ENCODE peak calls at places on chromosomes 2 and 18, in nine cellular contexts. One of them, this sample, is unnamed. For H3K4me1, the result is how much of the 10 kb centered on the place peaks cover.

GRCh38 chr2:235286624-235287368 is 207.0 kb upstream of the AGAP1 start:
- DNase-seq in left ventricle myocardium inferior: no peak
- DNase-seq in A549: no peak
- DNase-seq in mammary epithelial cell: no peak
- DNase-seq in thoracic aorta: no peak
- DNase-seq in esophagus squamous epithelium: no peak
- DNase-seq in astrocyte: no peak
- DNase-seq in kidney: no peak
- DNase-seq in PC-3: no peak
- DNase-seq in this sample: no peak

GRCh38 chr2:84865181-84865783 is 15.6 kb downstream of the TRABD2A start:
- DNase-seq in left ventricle myocardium inferior: no peak
- DNase-seq in astrocyte: no peak
- DNase-seq in esophagus squamous epithelium: no peak
- DNase-seq in A549: peak
- DNase-seq in PC-3: peak
- DNase-seq in kidney: no peak
- DNase-seq in mammary epithelial cell: peak
- DNase-seq in thoracic aorta: no peak
- DNase-seq in this sample: no peak

GRCh38 chr2:220356076-220356475 is 728.6 kb downstream of the SLC4A3 start:
- DNase-seq in astrocyte: peak
- DNase-seq in PC-3: peak
- DNase-seq in mammary epithelial cell: peak
- DNase-seq in left ventricle myocardium inferior: no peak
- DNase-seq in kidney: no peak
- DNase-seq in esophagus squamous epithelium: no peak
- DNase-seq in A549: no peak
- DNase-seq in thoracic aorta: no peak
- DNase-seq in this sample: no peak

GRCh38 chr18:47100214-47100831 is 50.0 kb downstream of the HDHD2 start:
- DNase-seq in A549: peak
- DNase-seq in astrocyte: peak
- DNase-seq in left ventricle myocardium inferior: peak
- DNase-seq in PC-3: peak
- DNase-seq in esophagus squamous epithelium: no peak
- DNase-seq in kidney: no peak
- DNase-seq in thoracic aorta: no peak
- DNase-seq in mammary epithelial cell: peak
- DNase-seq in this sample: no peak

GRCh38 chr2:23498941-23499340 is 114.0 kb downstream of the KLHL29 start:
- DNase-seq in PC-3: no peak
- DNase-seq in mammary epithelial cell: no peak
- DNase-seq in astrocyte: no peak
- DNase-seq in esophagus squamous epithelium: no peak
- DNase-seq in left ventricle myocardium inferior: no peak
- DNase-seq in thoracic aorta: no peak
- DNase-seq in A549: no peak
- DNase-seq in kidney: no peak
- DNase-seq in this sample: no peak

GRCh38 chr18:54161267-54161666 is 63.2 kb downstream of the MBD2 start:
- DNase-seq in esophagus squamous epithelium: no peak
- DNase-seq in mammary epithelial cell: no peak
- DNase-seq in A549: no peak
- DNase-seq in PC-3: peak
- DNase-seq in left ventricle myocardium inferior: no peak
- DNase-seq in kidney: no peak
- DNase-seq in astrocyte: peak
- DNase-seq in thoracic aorta: no peak
- DNase-seq in this sample: no peak

GRCh38 chr2:53021285-53021684 is 746.3 kb upstream of the CHAC2 start:
- DNase-seq in kidney: no peak
- DNase-seq in A549: no peak
- DNase-seq in astrocyte: peak
- DNase-seq in thoracic aorta: no peak
- DNase-seq in mammary epithelial cell: peak
- DNase-seq in PC-3: peak
- DNase-seq in left ventricle myocardium inferior: no peak
- DNase-seq in esophagus squamous epithelium: no peak
- DNase-seq in this sample: no peak

GRCh38 chr2:105977212-105977611 is 216.9 kb downstream of the UXS1 start:
- DNase-seq in astrocyte: peak
- DNase-seq in kidney: no peak
- DNase-seq in mammary epithelial cell: peak
- DNase-seq in PC-3: peak
- DNase-seq in left ventricle myocardium inferior: no peak
- DNase-seq in esophagus squamous epithelium: no peak
- DNase-seq in A549: peak
- DNase-seq in thoracic aorta: no peak
- DNase-seq in this sample: no peak

GRCh38 chr2:72924353-72925240 is 7.3 kb downstream of the EMX1 start:
- DNase-seq in mammary epithelial cell: no peak
- DNase-seq in astrocyte: no peak
- DNase-seq in left ventricle myocardium inferior: no peak
- DNase-seq in PC-3: no peak
- DNase-seq in kidney: no peak
- DNase-seq in A549: no peak
- DNase-seq in thoracic aorta: no peak
- DNase-seq in esophagus squamous epithelium: no peak
- DNase-seq in this sample: no peak

GRCh38 chr2:208069186-208069585 is 43.9 kb upstream of the PLEKHM3 start:
- DNase-seq in A549: no peak
- DNase-seq in PC-3: peak
- DNase-seq in kidney: no peak
- DNase-seq in left ventricle myocardium inferior: no peak
- DNase-seq in esophagus squamous epithelium: no peak
- DNase-seq in thoracic aorta: no peak
- DNase-seq in astrocyte: peak
- DNase-seq in mammary epithelial cell: no peak
- DNase-seq in this sample: no peak

GRCh38 chr2:54048117-54048785 is 67.2 kb upstream of the ACYP2 start:
- DNase-seq in mammary epithelial cell: peak
- DNase-seq in left ventricle myocardium inferior: no peak
- DNase-seq in PC-3: no peak
- DNase-seq in thoracic aorta: no peak
- DNase-seq in esophagus squamous epithelium: no peak
- DNase-seq in astrocyte: no peak
- DNase-seq in kidney: no peak
- DNase-seq in A549: no peak
- DNase-seq in this sample: no peak

GRCh38 chr18:79857082-79857661 is 59.4 kb downstream of the KCNG2 start:
- DNase-seq in thoracic aorta: no peak
- DNase-seq in mammary epithelial cell: peak
- DNase-seq in esophagus squamous epithelium: no peak
- DNase-seq in PC-3: no peak
- DNase-seq in astrocyte: peak
- DNase-seq in A549: peak
- DNase-seq in kidney: no peak
- DNase-seq in left ventricle myocardium inferior: no peak
- DNase-seq in this sample: no peak

GRCh38 chr18:60846396-60846795 is 473.8 kb upstream of the MC4R start:
- DNase-seq in esophagus squamous epithelium: no peak
- DNase-seq in astrocyte: no peak
- DNase-seq in left ventricle myocardium inferior: no peak
- DNase-seq in mammary epithelial cell: no peak
- DNase-seq in PC-3: no peak
- DNase-seq in kidney: no peak
- DNase-seq in thoracic aorta: no peak
- DNase-seq in A549: no peak
- DNase-seq in this sample: no peak

GRCh38 chr2:45458909-45459563 is 152.0 kb downstream of the SRBD1 start:
- DNase-seq in kidney: no peak
- DNase-seq in thoracic aorta: peak
- DNase-seq in PC-3: peak
- DNase-seq in esophagus squamous epithelium: no peak
- DNase-seq in left ventricle myocardium inferior: no peak
- DNase-seq in astrocyte: peak
- DNase-seq in mammary epithelial cell: peak
- DNase-seq in A549: peak
- DNase-seq in this sample: peak

GRCh38 chr2:179556425-179556824 is 291.8 kb upstream of the SESTD1 start:
- DNase-seq in astrocyte: no peak
- DNase-seq in left ventricle myocardium inferior: no peak
- DNase-seq in kidney: no peak
- DNase-seq in esophagus squamous epithelium: no peak
- DNase-seq in A549: no peak
- DNase-seq in mammary epithelial cell: no peak
- DNase-seq in PC-3: no peak
- DNase-seq in thoracic aorta: no peak
- DNase-seq in this sample: no peak

GRCh38 chr2:173075056-173075780 is 428 bp upstream of the MAP3K20 start:
- DNase-seq in left ventricle myocardium inferior: no peak
- DNase-seq in kidney: no peak
- DNase-seq in esophagus squamous epithelium: no peak
- DNase-seq in astrocyte: no peak
- DNase-seq in mammary epithelial cell: no peak
- DNase-seq in PC-3: peak
- DNase-seq in thoracic aorta: no peak
- DNase-seq in A549: no peak
- DNase-seq in this sample: no peak

GRCh38 chr18:36693931-36694661 is 134.7 kb downstream of the TPGS2 start:
- DNase-seq in esophagus squamous epithelium: no peak
- DNase-seq in thoracic aorta: no peak
- DNase-seq in PC-3: peak
- DNase-seq in left ventricle myocardium inferior: no peak
- DNase-seq in astrocyte: no peak
- DNase-seq in A549: no peak
- DNase-seq in kidney: no peak
- DNase-seq in mammary epithelial cell: no peak
- DNase-seq in this sample: no peak

GRCh38 chr2:174593574-174594203 is 3.9 kb downstream of the WIPF1 start:
- DNase-seq in PC-3: peak
- DNase-seq in left ventricle myocardium inferior: no peak
- DNase-seq in esophagus squamous epithelium: no peak
- DNase-seq in mammary epithelial cell: peak
- DNase-seq in kidney: no peak
- DNase-seq in astrocyte: peak
- DNase-seq in thoracic aorta: no peak
- DNase-seq in A549: no peak
- DNase-seq in this sample: no peak

GRCh38 chr2:172409042-172409441 is 18.3 kb upstream of the ITGA6 start:
- DNase-seq in kidney: no peak
- DNase-seq in esophagus squamous epithelium: no peak
- DNase-seq in left ventricle myocardium inferior: no peak
- DNase-seq in thoracic aorta: no peak
- DNase-seq in astrocyte: no peak
- DNase-seq in mammary epithelial cell: peak
- DNase-seq in PC-3: no peak
- DNase-seq in A549: no peak
- DNase-seq in this sample: no peak

GRCh38 chr2:14634223-14634884 is 1.8 kb downstream of the LRATD1 start:
- DNase-seq in thoracic aorta: peak
- DNase-seq in mammary epithelial cell: peak
- DNase-seq in kidney: peak
- DNase-seq in A549: peak
- DNase-seq in left ventricle myocardium inferior: peak
- DNase-seq in esophagus squamous epithelium: no peak
- DNase-seq in PC-3: peak
- DNase-seq in astrocyte: peak
- DNase-seq in this sample: no peak

GRCh38 chr2:50732796-50733195 is 299.1 kb downstream of the NRXN1 start:
- DNase-seq in left ventricle myocardium inferior: no peak
- DNase-seq in kidney: no peak
- DNase-seq in A549: no peak
- DNase-seq in thoracic aorta: no peak
- DNase-seq in mammary epithelial cell: no peak
- DNase-seq in PC-3: no peak
- DNase-seq in esophagus squamous epithelium: no peak
- DNase-seq in astrocyte: peak
- DNase-seq in this sample: no peak

GRCh38 chr2:177783835-177784448 is 288.6 kb downstream of the PDE11A start:
- DNase-seq in thoracic aorta: no peak
- DNase-seq in left ventricle myocardium inferior: no peak
- DNase-seq in mammary epithelial cell: peak
- DNase-seq in A549: no peak
- DNase-seq in kidney: no peak
- DNase-seq in PC-3: peak
- DNase-seq in astrocyte: peak
- DNase-seq in esophagus squamous epithelium: no peak
- DNase-seq in this sample: no peak

GRCh38 chr2:29742641-29743040 is 178.7 kb downstream of the ALK start:
- DNase-seq in thoracic aorta: no peak
- DNase-seq in astrocyte: no peak
- DNase-seq in left ventricle myocardium inferior: no peak
- DNase-seq in kidney: no peak
- DNase-seq in A549: no peak
- DNase-seq in esophagus squamous epithelium: no peak
- DNase-seq in mammary epithelial cell: no peak
- DNase-seq in PC-3: no peak
- DNase-seq in this sample: no peak
- H3K27ac ChIP-seq in thoracic aorta: no peak
- H3K27ac ChIP-seq in astrocyte: no peak
- H3K27ac ChIP-seq in left ventricle myocardium inferior: no peak
- H3K27ac ChIP-seq in kidney: no peak
- H3K27ac ChIP-seq in A549: no peak
- H3K27ac ChIP-seq in esophagus squamous epithelium: no peak
- H3K27ac ChIP-seq in mammary epithelial cell: no peak
- H3K27ac ChIP-seq in PC-3: no peak
- H3K27ac ChIP-seq in this sample: no peak

DNA sequence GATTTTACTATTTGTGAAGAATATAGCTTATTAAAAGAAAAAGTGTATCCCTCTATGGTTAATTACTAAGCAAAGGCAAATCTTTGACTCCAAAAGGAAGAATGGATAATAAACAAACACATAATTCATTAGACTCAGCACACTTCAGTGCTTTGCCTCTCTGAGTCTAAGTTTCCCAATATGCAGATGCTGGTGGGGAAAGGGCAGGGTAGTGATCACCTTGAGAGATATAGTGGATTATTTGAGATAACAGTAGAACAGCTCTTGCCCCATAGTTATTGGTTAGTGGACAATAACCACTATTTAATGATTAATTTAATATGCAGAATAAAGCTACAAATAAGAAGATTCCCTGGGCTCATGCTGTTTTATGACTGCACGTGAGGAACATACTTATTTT is 98.2 kb upstream of the SLC8A1 start:
- DNase-seq in mammary epithelial cell: no peak
- DNase-seq in left ventricle myocardium inferior: no peak
- DNase-seq in thoracic aorta: no peak
- DNase-seq in A549: no peak
- DNase-seq in astrocyte: no peak
- DNase-seq in esophagus squamous epithelium: no peak
- DNase-seq in kidney: no peak
- DNase-seq in PC-3: no peak
- DNase-seq in this sample: no peak
- H3K4me1 ChIP-seq in mammary epithelial cell: under half
- H3K4me1 ChIP-seq in left ventricle myocardium inferior: under half
- H3K4me1 ChIP-seq in thoracic aorta: under half
- H3K4me1 ChIP-seq in A549: under half
- H3K4me1 ChIP-seq in astrocyte: under half
- H3K4me1 ChIP-seq in esophagus squamous epithelium: under half
- H3K4me1 ChIP-seq in kidney: under half
- H3K4me1 ChIP-seq in PC-3: under half
- H3K4me1 ChIP-seq in this sample: under half

GRCh38 chr2:230202430-230203109 is 17.2 kb downstream of the SP110 start:
- DNase-seq in mammary epithelial cell: no peak
- DNase-seq in kidney: no peak
- DNase-seq in astrocyte: no peak
- DNase-seq in PC-3: no peak
- DNase-seq in left ventricle myocardium inferior: no peak
- DNase-seq in esophagus squamous epithelium: no peak
- DNase-seq in A549: no peak
- DNase-seq in thoracic aorta: no peak
- DNase-seq in this sample: no peak
- TF ChIP-seq CTCF in mammary epithelial cell: no peak
- TF ChIP-seq CTCF in kidney: no peak
- TF ChIP-seq CTCF in astrocyte: no peak
- TF ChIP-seq CTCF in PC-3: no peak
- TF ChIP-seq CTCF in left ventricle myocardium inferior: no peak
- TF ChIP-seq CTCF in esophagus squamous epithelium: no peak
- TF ChIP-seq CTCF in A549: no peak
- TF ChIP-seq CTCF in thoracic aorta: no peak
- TF ChIP-seq CTCF in this sample: no peak

GRCh38 chr18:22103664-22104031 is 65.7 kb upstream of the GATA6 start:
- DNase-seq in A549: no peak
- DNase-seq in mammary epithelial cell: no peak
- DNase-seq in PC-3: no peak
- DNase-seq in kidney: no peak
- DNase-seq in esophagus squamous epithelium: no peak
- DNase-seq in astrocyte: no peak
- DNase-seq in thoracic aorta: no peak
- DNase-seq in left ventricle myocardium inferior: no peak
- DNase-seq in this sample: no peak
- H3K27ac ChIP-seq in A549: no peak
- H3K27ac ChIP-seq in mammary epithelial cell: no peak
- H3K27ac ChIP-seq in PC-3: no peak
- H3K27ac ChIP-seq in kidney: no peak
- H3K27ac ChIP-seq in esophagus squamous epithelium: no peak
- H3K27ac ChIP-seq in astrocyte: no peak
- H3K27ac ChIP-seq in thoracic aorta: no peak
- H3K27ac ChIP-seq in left ventricle myocardium inferior: no peak
- H3K27ac ChIP-seq in this sample: no peak